ENCODE peak calls at places on chromosomes 12 and 14, in nine cellular contexts. Q is NCI-H2107; D is NCI-H1436; P is nucleus accumbens; W is fibroblast of pulmonary artery; H is activated naive CD8-positive, alpha-beta T cell treated with anti-CD3 and anti-CD28 coated beads, Interleukin-2, amount 50 U/mL, for 24 hours; X is NCI-H69; K is fibroblast of villous mesenchyme; M is EL. U is an unnamed sample.
A peak's percentile ranks its signal among the peaks of the same experiment; 100 is the strongest.

GRCh38 chr12:114895822-114896221 is 211.8 kb upstream of the TBX3 start:
- DNase-seq in P (no peak), Q (no peak), K (no peak), D (no peak), H (no peak), W (peak; percentile 25), M (peak; percentile 29), X (peak; percentile 14), U (no peak)

GRCh38 chr14:51442513-51443175 is 202.6 kb downstream of the TMX1 start:
- DNase-seq in K (peak; percentile 89), Q (no peak), H (no peak), D (no peak), X (no peak), P (no peak), W (peak; percentile 97), M (peak; percentile 98), U (no peak)

GRCh38 chr12:50699940-50700339 is 64.0 kb upstream of the ATF1 start:
- DNase-seq in H (no peak), M (no peak), X (peak; percentile 80), Q (peak; percentile 9), W (no peak), D (no peak), K (no peak), P (no peak), U (no peak)

GRCh38 chr14:100074431-100075100 is 9.3 kb downstream of the EVL start:
- DNase-seq in Q (no peak), X (no peak), D (no peak), W (no peak), M (no peak), K (no peak), P (no peak), H (no peak), U (no peak)

GRCh38 chr14:103273847-103274615 is 60.0 kb upstream of the EIF5 start:
- DNase-seq in K (no peak), M (no peak), D (no peak), X (no peak), P (no peak), H (no peak), W (no peak), Q (no peak), U (no peak)

GRCh38 chr14:103923863-103924262 is 4.4 kb upstream of the TDRD9 start:
- DNase-seq in H (no peak), Q (no peak), D (no peak), P (no peak), X (peak; percentile 88), K (no peak), M (no peak), W (no peak), U (no peak)

GRCh38 chr12:54412786-54413185 is 6.3 kb downstream of the ITGA5 start:
- DNase-seq in Q (no peak), H (no peak), D (no peak), M (no peak), X (no peak), P (no peak), W (no peak), K (no peak), U (no peak)

GRCh38 chr12:109771746-109772621 is 58.4 kb downstream of the FAM222A start:
- DNase-seq in X (peak; percentile 24), D (no peak), P (no peak), Q (no peak), H (no peak), M (no peak), W (no peak), K (no peak), U (no peak)

GRCh38 chr14:101960225-101960624 is 4.1 kb upstream of the DYNC1H1 start:
- DNase-seq in Q (no peak), X (peak; percentile 47), M (peak; percentile 38), P (no peak), H (peak; percentile 36), W (peak; percentile 42), D (no peak), K (no peak), U (peak; percentile 37)

GRCh38 chr12:89379839-89380467 is 27.7 kb upstream of the DUSP6 start:
- DNase-seq in K (no peak), P (no peak), H (no peak), X (no peak), Q (no peak), M (no peak), D (no peak), W (no peak), U (no peak)

U was measured in T47D.